ENCODE peak calls at places on chromosome 17, in seven cellular contexts. E is lung, B is AG10803, Y is AG09319, F is cardiac muscle cell, Q is endodermal cell, U is endothelial cell. J is an unnamed sample.
A peak's percentile ranks its signal among the peaks of the same experiment; 100 is the strongest.

GRCh38 chr17:10099051-10099571 is 99.3 kb downstream of the GAS7 start:
- DNase-seq in Q (no peak), Y (peak; percentile 83), F (peak; percentile 78), E (no peak), B (peak; percentile 91), U (no peak), J (no peak)

GRCh38 chr17:74451557-74451956 is 14.9 kb upstream of the CD300A start:
- DNase-seq in Y (no peak), B (no peak), F (no peak), Q (no peak), E (no peak), U (no peak), J (no peak)

GRCh38 chr17:41802961-41803682 is 8.6 kb downstream of the P3H4 start:
- DNase-seq in Y (no peak), U (no peak), F (no peak), B (no peak), E (no peak), Q (no peak), J (no peak)

GRCh38 chr17:77843878-77844260 is 114.6 kb upstream of the TNRC6C start:
- DNase-seq in Q (no peak), Y (no peak), E (no peak), B (no peak), U (no peak), F (no peak), J (no peak)

GRCh38 chr17:74437702-74438101 is 5.8 kb downstream of the GPRC5C start:
- DNase-seq in U (no peak), Y (no peak), F (no peak), E (no peak), B (no peak), Q (peak; percentile 79), J (no peak)

GRCh38 chr17:75776399-75777242 is 8.0 kb upstream of the UNK start:
- DNase-seq in E (no peak), U (no peak), Y (no peak), F (peak; percentile 55), Q (peak; percentile 61), B (peak; percentile 31), J (no peak)

GRCh38 chr17:19238167-19238505 is 970 bp downstream of the EPN2 start:
- DNase-seq in E (peak; percentile 43), Y (no peak), F (no peak), B (no peak), U (peak; percentile 31), Q (peak; percentile 79), J (peak; percentile 35)

GRCh38 chr17:58822148-58823050 is 66.7 kb downstream of the PPM1E start:
- DNase-seq in B (no peak), Q (no peak), E (no peak), F (peak; percentile 5), U (no peak), Y (no peak), J (peak; percentile 58)

GRCh38 chr17:74512624-74513084 is 18.6 kb downstream of the CD300LB start:
- DNase-seq in F (peak; percentile 27), Q (no peak), U (no peak), E (no peak), Y (no peak), B (peak; percentile 25), J (peak; percentile 68)

GRCh38 chr17:7263801-7264078 is 1.5 kb upstream of the CLDN7 start:
- DNase-seq in Q (no peak), E (no peak), F (no peak), U (no peak), Y (no peak), B (no peak), J (no peak)

GRCh38 chr17:73533801-73534574 is 110.3 kb downstream of the SDK2 start:
- DNase-seq in B (no peak), Q (peak; percentile 77), U (no peak), F (no peak), Y (no peak), E (no peak), J (no peak)

GRCh38 chr17:6894206-6894528 is 62.6 kb upstream of the TEKT1 start:
- DNase-seq in F (peak; percentile 41), Y (no peak), E (no peak), U (peak; percentile 69), B (no peak), Q (peak; percentile 93), J (no peak)

GRCh38 chr17:80361495-80362220 is 53.3 kb upstream of the ENDOV start:
- DNase-seq in E (no peak), Q (peak; percentile 93), B (no peak), F (peak; percentile 22), Y (no peak), U (peak; percentile 48), J (peak; percentile 22)

GRCh38 chr17:74441537-74441936 is 9.6 kb downstream of the GPRC5C start:
- DNase-seq in Q (no peak), F (no peak), B (no peak), U (no peak), Y (no peak), E (no peak), J (no peak)

GRCh38 chr17:35900280-35900679 is 20.1 kb upstream of the CCL5 start:
- DNase-seq in U (no peak), E (no peak), Y (no peak), Q (no peak), F (no peak), B (no peak), J (no peak)

GRCh38 chr17:8892338-8892690 is 24.8 kb upstream of the PIK3R6 start:
- DNase-seq in U (no peak), Y (no peak), E (no peak), Q (peak; percentile 48), B (no peak), F (no peak), J (no peak)

GRCh38 chr17:79027274-79027924 is 3.4 kb downstream of the C1QTNF1 start:
- DNase-seq in B (no peak), F (no peak), U (no peak), E (no peak), Q (peak; percentile 74), Y (no peak), J (peak; percentile 32)

GRCh38 chr17:4679652-4680051 is 24.3 kb downstream of the PELP1 start:
- DNase-seq in B (peak; percentile 24), Q (peak; percentile 71), U (no peak), Y (no peak), F (peak; percentile 46), E (no peak), J (peak; percentile 44)

GRCh38 chr17:52823155-52823554 is 664.6 kb upstream of the CA10 start:
- DNase-seq in Q (no peak), U (no peak), E (no peak), B (no peak), Y (no peak), F (no peak), J (no peak)
- TF ChIP-seq CTCF in Q (no peak), U (no peak), E (no peak), B (no peak), Y (no peak), F (no peak), J (no peak)

DNA sequence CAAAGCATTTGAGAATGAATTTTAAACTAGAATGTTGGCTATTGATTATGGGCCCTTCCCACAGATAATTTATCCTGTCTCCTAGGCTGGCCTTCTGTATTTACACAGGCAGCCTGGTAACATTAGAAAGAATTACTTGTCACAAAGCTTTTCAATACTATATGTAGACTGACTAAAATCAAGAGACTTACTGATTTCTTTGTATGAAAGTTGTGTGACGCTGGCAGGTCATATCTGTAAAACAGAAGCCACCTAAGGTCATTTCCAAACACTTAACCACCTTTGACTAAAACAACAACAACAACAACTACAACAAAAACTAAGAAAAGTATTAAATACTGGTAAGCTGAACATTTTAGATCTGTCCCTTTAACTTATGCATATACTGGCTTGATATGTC is 329.0 kb upstream of the TBX2 start:
- DNase-seq in Q (no peak), B (no peak), Y (no peak), U (no peak), E (no peak), F (no peak), J (no peak)
- TF ChIP-seq CTCF in Q (no peak), B (no peak), Y (no peak), U (no peak), E (no peak), F (no peak), J (no peak)

GRCh38 chr17:43349142-43349541 is 49.7 kb upstream of the ARL4D start:
- DNase-seq in Y (no peak), B (no peak), Q (peak; percentile 71), U (no peak), E (no peak), F (no peak), J (no peak)
- TF ChIP-seq CTCF in Y (no peak), B (no peak), Q (peak; percentile 45), U (no peak), E (no peak), F (no peak), J (no peak)

GRCh38 chr17:68794636-68795503 is 160.3 kb downstream of the ABCA8 start:
- DNase-seq in U (no peak), Y (peak; percentile 53), E (no peak), F (peak; percentile 79), B (peak; percentile 77), Q (no peak), J (peak; percentile 26)
- TF ChIP-seq CTCF in U (no peak), Y (peak; percentile 51), E (no peak), F (peak; percentile 48), B (peak; percentile 59), Q (peak; percentile 58), J (peak; percentile 37)

DNA sequence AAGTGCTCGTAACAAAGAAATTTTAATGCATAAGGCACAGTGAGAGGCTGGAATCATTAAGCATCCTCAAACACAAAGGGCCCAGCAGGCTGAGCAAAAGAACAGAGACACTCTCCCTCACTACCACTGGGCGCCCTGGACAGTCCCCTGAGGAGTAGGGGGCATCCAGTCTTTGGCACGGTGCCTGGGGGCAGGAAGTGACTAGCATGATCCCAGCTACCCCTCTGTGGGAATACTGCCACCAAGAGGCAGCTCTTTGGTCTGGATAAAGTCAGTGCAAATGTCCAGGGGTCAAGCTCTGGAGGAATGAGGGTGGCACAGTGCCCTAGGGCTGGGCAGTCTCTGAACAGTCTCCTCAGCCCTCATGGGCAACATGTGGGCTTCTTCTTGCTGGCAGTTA is 2.6 kb upstream of the PROCA1 start:
- DNase-seq in Y (no peak), F (no peak), Q (no peak), U (no peak), B (no peak), E (no peak), J (no peak)
- TF ChIP-seq CTCF in Y (no peak), F (no peak), Q (no peak), U (no peak), B (no peak), E (no peak), J (no peak)